ENCODE peak calls at places on chromosomes 7 and 10, in ten cellular contexts. A, K, P, G, W, Q, X, C, J and S are unnamed samples.

GRCh38 chr10:130078120-130078519 is 32.5 kb downstream of the C10orf143 start:
- DNase-seq in A (no peak), K (no peak), P (no peak), G (no peak), W (no peak), Q (no peak), X (no peak), C (no peak), J (no peak), S (no peak)

GRCh38 chr10:63466168-63466935 is 575 bp upstream of the JMJD1C start:
- DNase-seq in A (peak), K (peak), P (peak), G (peak), W (peak), Q (peak), X (peak), C (peak), J (no peak), S (no peak)

GRCh38 chr10:131571845-131572244 is 260.3 kb upstream of the TCERG1L start:
- DNase-seq in A (no peak), K (no peak), P (no peak), G (no peak), W (no peak), Q (no peak), X (no peak), C (no peak), J (no peak), S (no peak)

GRCh38 chr10:133163889-133164815 is 4.1 kb downstream of the KNDC1 start:
- DNase-seq in A (peak), K (no peak), P (no peak), G (no peak), W (peak), Q (no peak), X (no peak), C (no peak), J (no peak), S (no peak)

GRCh38 chr10:759898-760477 is 70.5 kb upstream of the DIP2C start:
- DNase-seq in A (no peak), K (no peak), P (no peak), G (no peak), W (no peak), Q (no peak), X (no peak), C (no peak), J (no peak), S (no peak)

GRCh38 chr10:106189254-106189653 is 975.3 kb downstream of the SORCS1 start:
- DNase-seq in A (no peak), K (no peak), P (no peak), G (no peak), W (peak), Q (peak), X (peak), C (peak), J (no peak), S (no peak)

GRCh38 chr7:157991351-157991750 is 596.3 kb downstream of the PTPRN2 start:
- DNase-seq in A (no peak), K (no peak), P (no peak), G (no peak), W (no peak), Q (no peak), X (no peak), C (no peak), J (no peak), S (no peak)

GRCh38 chr7:107044347-107045194 is at the start of gene PRKAR2B:
- DNase-seq in A (peak), K (peak), P (peak), G (peak), W (peak), Q (peak), X (peak), C (peak), J (peak), S (peak)

GRCh38 chr10:110780704-110781103 is 91.0 kb upstream of the PDCD4 start:
- DNase-seq in A (no peak), K (no peak), P (no peak), G (no peak), W (no peak), Q (no peak), X (no peak), C (no peak), J (no peak), S (no peak)

GRCh38 chr10:133198206-133198605 is 31.8 kb upstream of the UTF1 start:
- DNase-seq in A (no peak), K (no peak), P (no peak), G (no peak), W (no peak), Q (no peak), X (no peak), C (no peak), J (no peak), S (no peak)

GRCh38 chr10:35058686-35059085 is 31.5 kb downstream of the CUL2 start:
- DNase-seq in A (no peak), K (no peak), P (no peak), G (no peak), W (no peak), Q (no peak), X (no peak), C (no peak), J (no peak), S (no peak)

GRCh38 chr7:11650030-11650429 is 182.0 kb downstream of the THSD7A start:
- DNase-seq in A (no peak), K (no peak), P (no peak), G (no peak), W (no peak), Q (no peak), X (no peak), C (no peak), J (no peak), S (no peak)

GRCh38 chr7:39651262-39651661 is 27.9 kb downstream of the RALA start:
- DNase-seq in A (no peak), K (no peak), P (no peak), G (no peak), W (no peak), Q (no peak), X (no peak), C (no peak), J (no peak), S (no peak)

GRCh38 chr7:94591185-94591584 is 64.7 kb downstream of the SGCE start:
- DNase-seq in A (no peak), K (no peak), P (no peak), G (no peak), W (no peak), Q (no peak), X (no peak), C (no peak), J (no peak), S (no peak)

GRCh38 chr7:140049339-140050024 is 13.3 kb downstream of the PARP12 start:
- DNase-seq in A (no peak), K (no peak), P (no peak), G (no peak), W (peak), Q (no peak), X (peak), C (no peak), J (no peak), S (no peak)

GRCh38 chr7:41005381-41005901 is 697.4 kb downstream of the INHBA start:
- DNase-seq in A (no peak), K (peak), P (no peak), G (peak), W (no peak), Q (peak), X (no peak), C (no peak), J (no peak), S (peak)

GRCh38 chr10:104937528-104937927 is 296.4 kb downstream of the SORCS3 start:
- DNase-seq in A (no peak), K (no peak), P (peak), G (no peak), W (peak), Q (peak), X (peak), C (peak), J (no peak), S (peak)

GRCh38 chr10:92691042-92691590 is 1.4 kb downstream of the HHEX start:
- DNase-seq in A (peak), K (no peak), P (no peak), G (no peak), W (peak), Q (no peak), X (no peak), C (peak), J (no peak), S (no peak)

GRCh38 chr7:130146693-130147520 is 58.3 kb downstream of the TMEM209 start:
- DNase-seq in A (no peak), K (no peak), P (no peak), G (no peak), W (no peak), Q (no peak), X (no peak), C (no peak), J (no peak), S (no peak)

GRCh38 chr10:132614431-132615341 is 77.1 kb downstream of the INPP5A start:
- DNase-seq in A (no peak), K (no peak), P (no peak), G (no peak), W (no peak), Q (no peak), X (no peak), C (peak), J (no peak), S (no peak)

GRCh38 chr10:130901311-130902165 is 410.0 kb downstream of the TCERG1L start:
- DNase-seq in A (no peak), K (no peak), P (no peak), G (no peak), W (no peak), Q (no peak), X (no peak), C (no peak), J (no peak), S (no peak)

GRCh38 chr7:103995554-103995953 is 6.1 kb upstream of the RELN start:
- DNase-seq in A (no peak), K (no peak), P (no peak), G (no peak), W (no peak), Q (no peak), X (no peak), C (no peak), J (no peak), S (no peak)

GRCh38 chr10:16509996-16510395 is 11.7 kb downstream of the C1QL3 start:
- DNase-seq in A (no peak), K (no peak), P (no peak), G (no peak), W (no peak), Q (no peak), X (peak), C (no peak), J (no peak), S (no peak)

GRCh38 chr7:22814261-22815208 is 8.1 kb downstream of the TOMM7 start:
- DNase-seq in A (no peak), K (no peak), P (no peak), G (no peak), W (no peak), Q (peak), X (peak), C (no peak), J (no peak), S (peak)

GRCh38 chr7:131173148-131173890 is 154.4 kb upstream of the MKLN1 start:
- DNase-seq in A (no peak), K (no peak), P (peak), G (no peak), W (no peak), Q (peak), X (no peak), C (no peak), J (no peak), S (no peak)

GRCh38 chr7:101171442-101171837 is 6.1 kb upstream of the VGF start:
- DNase-seq in A (no peak), K (no peak), P (no peak), G (no peak), W (no peak), Q (no peak), X (no peak), C (no peak), J (no peak), S (no peak)

GRCh38 chr7:149773446-149774236 is at the start of gene ZNF467:
- DNase-seq in A (peak), K (peak), P (no peak), G (peak), W (peak), Q (peak), X (no peak), C (peak), J (no peak), S (no peak)

GRCh38 chr7:36670585-36671431 is 53.5 kb downstream of the AOAH start:
- DNase-seq in A (no peak), K (no peak), P (peak), G (peak), W (peak), Q (peak), X (peak), C (peak), J (peak), S (peak)

GRCh38 chr10:48634198-48634983 is 29.5 kb upstream of the ARHGAP22 start:
- DNase-seq in A (peak), K (peak), P (no peak), G (peak), W (peak), Q (no peak), X (no peak), C (no peak), J (no peak), S (no peak)

GRCh38 chr7:41652265-41652664 is 50.6 kb downstream of the INHBA start:
- DNase-seq in A (no peak), K (no peak), P (no peak), G (no peak), W (no peak), Q (no peak), X (no peak), C (no peak), J (no peak), S (no peak)

GRCh38 chr7:141752634-141753033 is 11.3 kb upstream of the TAS2R3 start:
- DNase-seq in A (no peak), K (no peak), P (no peak), G (no peak), W (no peak), Q (peak), X (no peak), C (no peak), J (no peak), S (no peak)

GRCh38 chr7:108012499-108013430 is 9.8 kb upstream of the LAMB1 start:
- DNase-seq in A (no peak), K (no peak), P (no peak), G (no peak), W (no peak), Q (peak), X (peak), C (no peak), J (no peak), S (no peak)

GRCh38 chr7:116984917-116985316 is 31.6 kb downstream of the ST7 start:
- DNase-seq in A (no peak), K (no peak), P (no peak), G (no peak), W (no peak), Q (peak), X (peak), C (no peak), J (no peak), S (no peak)

GRCh38 chr10:120132811-120133210 is 240.3 kb downstream of the SEC23IP start:
- DNase-seq in A (no peak), K (no peak), P (no peak), G (no peak), W (no peak), Q (no peak), X (no peak), C (no peak), J (no peak), S (no peak)

GRCh38 chr7:66741706-66742053 is 1.1 kb downstream of the RABGEF1 start:
- DNase-seq in A (peak), K (no peak), P (no peak), G (no peak), W (peak), Q (peak), X (no peak), C (peak), J (no peak), S (no peak)

GRCh38 chr7:123537026-123537642 is 2.7 kb upstream of the IQUB start:
- DNase-seq in A (no peak), K (no peak), P (no peak), G (no peak), W (no peak), Q (peak), X (peak), C (no peak), J (no peak), S (no peak)

GRCh38 chr7:146660839-146661238 is 544.2 kb downstream of the CNTNAP2 start:
- DNase-seq in A (no peak), K (no peak), P (no peak), G (no peak), W (no peak), Q (no peak), X (no peak), C (no peak), J (no peak), S (no peak)

GRCh38 chr10:110214380-110214826 is 7.0 kb downstream of the MXI1 start:
- DNase-seq in A (no peak), K (no peak), P (no peak), G (no peak), W (no peak), Q (no peak), X (no peak), C (peak), J (no peak), S (no peak)

GRCh38 chr10:63331586-63331985 is 134.2 kb downstream of the JMJD1C start:
- DNase-seq in A (no peak), K (no peak), P (no peak), G (no peak), W (no peak), Q (no peak), X (no peak), C (no peak), J (no peak), S (no peak)

GRCh38 chr10:46523119-46523880 is 33.2 kb downstream of the GPRIN2 start:
- DNase-seq in A (peak), K (no peak), P (peak), G (no peak), W (peak), Q (peak), X (no peak), C (peak), J (no peak), S (peak)
- TF ChIP-seq POLR2A in A (no peak), K (no peak), P (no peak), G (no peak), W (no peak), Q (no peak), X (no peak), C (no peak), J (no peak), S (peak)

DNA sequence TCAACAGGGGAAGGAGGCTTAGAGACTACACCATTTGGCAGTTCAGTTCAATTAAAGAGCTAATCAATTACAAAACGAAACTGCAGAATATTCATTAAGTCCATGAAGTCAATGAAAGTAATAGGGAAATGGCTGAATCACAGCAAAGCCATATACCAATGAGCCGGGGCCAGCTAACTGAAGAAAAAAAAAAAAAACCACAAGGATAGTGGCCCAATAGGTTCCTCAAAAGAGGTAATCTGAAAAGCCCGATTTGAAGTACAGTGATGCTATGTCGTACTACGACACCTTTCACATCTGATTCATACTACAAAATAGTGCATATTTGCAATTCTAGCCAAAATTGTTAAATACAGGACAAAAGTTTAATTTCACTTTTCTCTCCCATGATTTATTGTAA is 2.5 kb downstream of the ARHGAP12 start:
- DNase-seq in A (no peak), K (no peak), P (no peak), G (no peak), W (no peak), Q (no peak), X (no peak), C (no peak), J (no peak), S (no peak)
- TF ChIP-seq POLR2A in A (no peak), K (no peak), P (no peak), G (no peak), W (no peak), Q (no peak), X (no peak), C (no peak), J (no peak), S (no peak)

GRCh38 chr10:58531084-58531695 is 18.5 kb downstream of the BICC1 start:
- DNase-seq in A (peak), K (peak), P (peak), G (peak), W (peak), Q (peak), X (peak), C (peak), J (no peak), S (no peak)

GRCh38 chr10:58529077-58529728 is 16.5 kb downstream of the BICC1 start:
- DNase-seq in A (no peak), K (no peak), P (no peak), G (no peak), W (no peak), Q (no peak), X (no peak), C (no peak), J (no peak), S (no peak)
- TF ChIP-seq POLR2A in A (no peak), K (no peak), P (no peak), G (no peak), W (no peak), Q (no peak), X (no peak), C (no peak), J (no peak), S (no peak)

DNA sequence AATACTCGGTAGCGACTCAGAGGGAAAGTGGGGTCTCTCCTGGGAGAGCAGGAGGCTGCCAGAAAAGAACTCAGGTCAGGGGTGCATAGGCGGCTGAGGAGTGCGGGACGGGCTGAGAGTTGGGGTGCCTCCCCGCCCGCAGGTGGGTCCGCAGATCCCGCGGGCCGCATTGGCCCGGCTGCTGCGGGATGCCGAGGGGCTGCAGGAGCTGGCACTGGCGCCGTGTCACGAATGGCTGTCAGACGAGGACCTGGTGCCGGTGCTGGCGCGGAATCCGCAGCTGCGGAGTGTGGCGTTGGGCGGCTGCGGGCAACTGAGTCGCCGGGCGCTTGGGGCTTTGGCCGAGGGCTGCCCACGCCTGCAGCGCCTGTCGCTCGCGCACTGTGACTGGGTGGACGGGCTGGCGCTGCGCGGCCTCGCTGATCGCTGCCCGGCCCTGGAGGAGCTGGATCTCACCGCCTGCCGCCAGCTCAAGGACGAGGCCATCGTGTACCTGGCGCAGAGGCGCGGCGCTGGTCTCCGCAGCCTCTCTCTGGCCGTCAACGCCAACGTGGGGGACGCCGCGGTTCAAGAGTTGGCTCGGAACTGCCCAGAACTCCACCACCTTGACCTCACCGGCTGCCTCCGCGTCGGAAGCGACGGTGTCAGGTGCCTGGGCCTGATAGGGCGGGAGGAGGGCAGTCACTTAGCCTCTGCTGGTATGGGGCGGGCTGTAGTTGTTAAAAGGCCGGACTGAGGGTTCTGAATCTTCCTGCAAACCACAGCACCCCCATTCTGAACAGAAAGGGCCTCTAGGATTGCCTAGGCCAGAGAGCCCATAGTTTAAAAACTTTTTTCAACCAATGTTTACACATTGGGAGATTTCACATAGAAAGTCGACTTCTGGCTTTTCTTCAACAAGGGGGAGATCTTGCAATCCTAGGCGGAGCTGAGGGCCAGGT is 1.3 kb downstream of the FBXL15 start:
- DNase-seq in A (peak), K (no peak), P (no peak), G (no peak), W (peak), Q (no peak), X (peak), C (peak), J (no peak), S (no peak)
- TF ChIP-seq POLR2A in A (no peak), K (no peak), P (no peak), G (no peak), W (peak), Q (no peak), X (no peak), C (peak), J (no peak), S (no peak)